ENCODE peak calls at places on chromosomes 12 and 14, in eight cellular contexts. K is NCI-H2081; D is stimulated activated CD4-positive, alpha-beta T cell treated with anti-CD3 and anti-CD28 coated beads, Interleukin-2, amount 100 ng/mL, for 48 hours; O is WTC11; Y is fibroblast of gingiva; I is WERI-Rb-1; L is IMR-90; P is natural killer cell. F is an unnamed sample.

GRCh38 chr12:15045451-15045850 is 72.6 kb downstream of the PDE6H start:
- DNase-seq in D (no peak), K (no peak), P (no peak), O (no peak), I (no peak), L (no peak), Y (peak; percentile 2), F (no peak)

GRCh38 chr12:89862511-89863331 is 154.1 kb upstream of the ATP2B1 start:
- DNase-seq in I (no peak), Y (peak; percentile 59), K (no peak), D (no peak), O (no peak), L (no peak), P (peak; percentile 23), F (no peak)

GRCh38 chr14:75607842-75608640 is 29.6 kb downstream of the FLVCR2 start:
- DNase-seq in I (no peak), L (no peak), D (no peak), K (no peak), O (no peak), P (no peak), Y (no peak), F (no peak)

GRCh38 chr14:52413729-52414453 is 99.8 kb downstream of the PTGER2 start:
- DNase-seq in K (no peak), L (peak; percentile 65), I (no peak), O (no peak), Y (peak; percentile 80), P (no peak), D (no peak), F (no peak)

GRCh38 chr12:84874125-84874824 is 38.3 kb downstream of the SLC6A15 start:
- DNase-seq in P (no peak), I (no peak), K (peak; percentile 66), Y (peak; percentile 57), D (no peak), O (no peak), L (peak; percentile 60), F (no peak)

GRCh38 chr12:103241184-103241583 is 254.6 kb downstream of the C12orf42 start:
- DNase-seq in I (no peak), Y (no peak), K (peak; percentile 99), P (no peak), L (no peak), D (no peak), O (no peak), F (no peak)

GRCh38 chr12:67367843-67368242 is 98.7 kb downstream of the CAND1 start:
- DNase-seq in O (no peak), I (no peak), L (peak; percentile 34), P (no peak), Y (no peak), D (no peak), K (no peak), F (no peak)

GRCh38 chr14:69636718-69637480 is 25.5 kb downstream of the SUSD6 start:
- DNase-seq in K (no peak), L (no peak), P (no peak), Y (no peak), I (no peak), O (no peak), D (no peak), F (no peak)

GRCh38 chr14:103562385-103563088 is at the start of the genes BAG5 and COA8:
- DNase-seq in I (peak; percentile 92), O (peak; percentile 87), L (peak; percentile 75), D (peak; percentile 80), K (peak; percentile 93), Y (peak; percentile 88), P (peak; percentile 87), F (peak; percentile 84)

GRCh38 chr14:37641117-37641516 is 45.7 kb downstream of the TTC6 start:
- DNase-seq in O (no peak), Y (no peak), L (no peak), D (no peak), I (no peak), K (peak; percentile 32), P (no peak), F (no peak)

GRCh38 chr14:105700622-105701288 is 174.4 kb downstream of the TMEM121 start:
- DNase-seq in P (no peak), L (no peak), O (no peak), I (no peak), K (no peak), Y (no peak), D (no peak), F (no peak)

GRCh38 chr12:118334939-118335567 is 37.7 kb downstream of the TAOK3 start:
- DNase-seq in K (no peak), D (no peak), I (no peak), L (no peak), P (no peak), Y (peak; percentile 40), O (no peak), F (no peak)

GRCh38 chr12:101001669-101002068 is 207.1 kb downstream of the ANO4 start:
- DNase-seq in L (no peak), O (no peak), I (no peak), D (no peak), P (no peak), K (no peak), Y (no peak), F (no peak)

GRCh38 chr14:75098209-75098608 is 28.6 kb downstream of the NEK9 start:
- DNase-seq in O (no peak), Y (no peak), I (no peak), P (no peak), D (no peak), L (no peak), K (no peak), F (no peak)

GRCh38 chr12:2246358-2246757 is 193.6 kb downstream of the CACNA1C start:
- DNase-seq in L (peak; percentile 56), P (no peak), K (no peak), Y (no peak), I (no peak), D (no peak), O (no peak), F (no peak)

GRCh38 chr12:8566525-8566924 is 25.8 kb upstream of the CLEC4E start:
- DNase-seq in Y (no peak), K (no peak), D (no peak), P (no peak), O (no peak), I (no peak), L (no peak), F (no peak)

GRCh38 chr12:42237853-42238239 is 202 bp downstream of the YAF2 start:
- DNase-seq in L (no peak), I (no peak), D (no peak), K (no peak), P (no peak), O (peak; percentile 11), Y (no peak), F (no peak)

GRCh38 chr14:90740081-90740480 is 76.1 kb downstream of the TTC7B start:
- DNase-seq in O (no peak), D (no peak), Y (no peak), P (no peak), K (no peak), L (no peak), I (no peak), F (no peak)

GRCh38 chr14:91919814-91920213 is 27.7 kb downstream of the FBLN5 start:
- DNase-seq in D (no peak), I (no peak), L (peak; percentile 63), K (no peak), Y (peak; percentile 66), O (no peak), P (no peak), F (no peak)

GRCh38 chr12:1644523-1645438 is 15.8 kb downstream of the WNT5B start:
- DNase-seq in D (no peak), I (peak; percentile 63), Y (peak; percentile 83), K (peak; percentile 85), P (no peak), L (peak; percentile 91), O (no peak), F (no peak)

GRCh38 chr14:74661726-74662450 is 49.9 kb upstream of the LTBP2 start:
- DNase-seq in I (no peak), D (no peak), L (no peak), Y (no peak), P (no peak), O (no peak), K (no peak), F (no peak)

GRCh38 chr12:39697108-39697507 is 77.5 kb upstream of the ABCD2 start:
- DNase-seq in Y (no peak), D (no peak), K (no peak), P (no peak), L (no peak), I (no peak), O (no peak), F (no peak)